ENCODE peak calls at places on chromosomes 13 and 19, in seven cellular contexts. V, T, I, U, Z, F and G are unnamed samples.

GRCh38 chr19:47609885-47610545 is 1.1 kb downstream of the BICRA start:
- DNase-seq in V (no peak), T (no peak), I (peak), U (peak), Z (no peak), F (no peak), G (no peak)

GRCh38 chr19:4817467-4818277 is 13.8 kb downstream of the TICAM1 start:
- DNase-seq in V (no peak), T (no peak), I (no peak), U (no peak), Z (no peak), F (no peak), G (no peak)

GRCh38 chr13:75469087-75469486 is 12.9 kb downstream of the TBC1D4 start:
- DNase-seq in V (no peak), T (no peak), I (no peak), U (no peak), Z (no peak), F (no peak), G (no peak)

GRCh38 chr19:10817291-10818038 is 18.5 kb downstream of the TMED1 start:
- DNase-seq in V (peak), T (no peak), I (no peak), U (peak), Z (peak), F (peak), G (peak)

GRCh38 chr19:48346161-48346560 is 17.6 kb downstream of the TMEM143 start:
- DNase-seq in V (no peak), T (no peak), I (no peak), U (no peak), Z (no peak), F (no peak), G (no peak)

GRCh38 chr13:104571161-104571889 is 1505.1 kb upstream of the SLC10A2 start:
- DNase-seq in V (peak), T (peak), I (peak), U (peak), Z (peak), F (peak), G (peak)

GRCh38 chr19:50352242-50352641 is 13.2 kb downstream of the NAPSA start:
- DNase-seq in V (no peak), T (no peak), I (no peak), U (no peak), Z (no peak), F (no peak), G (no peak)

GRCh38 chr19:12884926-12885748 is 1.9 kb downstream of the KLF1 start:
- DNase-seq in V (no peak), T (no peak), I (peak), U (peak), Z (no peak), F (no peak), G (no peak)

GRCh38 chr13:112213467-112214245 is 146.7 kb downstream of the SOX1 start:
- DNase-seq in V (no peak), T (no peak), I (no peak), U (no peak), Z (no peak), F (no peak), G (no peak)

GRCh38 chr13:26534036-26534726 is 23.3 kb upstream of the WASF3 start:
- DNase-seq in V (no peak), T (no peak), I (no peak), U (no peak), Z (no peak), F (no peak), G (no peak)

GRCh38 chr13:67230774-67231480 is 791 bp upstream of the PCDH9 start:
- DNase-seq in V (no peak), T (peak), I (peak), U (peak), Z (peak), F (peak), G (peak)

GRCh38 chr19:31331536-31331935 is 17.7 kb downstream of the TSHZ3 start:
- DNase-seq in V (no peak), T (no peak), I (no peak), U (no peak), Z (no peak), F (no peak), G (no peak)

GRCh38 chr19:2039082-2039958 is 11.7 kb downstream of the MKNK2 start:
- DNase-seq in V (no peak), T (no peak), I (no peak), U (no peak), Z (no peak), F (no peak), G (no peak)

GRCh38 chr13:76389321-76389720 is 496.9 kb downstream of the KCTD12 start:
- DNase-seq in V (no peak), T (no peak), I (no peak), U (no peak), Z (no peak), F (no peak), G (no peak)

GRCh38 chr19:35843676-35844481 is 8.4 kb downstream of the NPHS1 start:
- DNase-seq in V (no peak), T (no peak), I (peak), U (no peak), Z (no peak), F (no peak), G (no peak)

GRCh38 chr13:40376296-40376849 is 290.1 kb downstream of the FOXO1 start:
- DNase-seq in V (no peak), T (no peak), I (no peak), U (no peak), Z (no peak), F (no peak), G (no peak)

GRCh38 chr13:50909605-50910482 is at the start of gene RNASEH2B:
- DNase-seq in V (peak), T (no peak), I (peak), U (peak), Z (no peak), F (no peak), G (peak)

GRCh38 chr13:30895773-30896172 is 10.3 kb upstream of the MEDAG start:
- DNase-seq in V (peak), T (peak), I (peak), U (peak), Z (peak), F (peak), G (no peak)

DNA sequence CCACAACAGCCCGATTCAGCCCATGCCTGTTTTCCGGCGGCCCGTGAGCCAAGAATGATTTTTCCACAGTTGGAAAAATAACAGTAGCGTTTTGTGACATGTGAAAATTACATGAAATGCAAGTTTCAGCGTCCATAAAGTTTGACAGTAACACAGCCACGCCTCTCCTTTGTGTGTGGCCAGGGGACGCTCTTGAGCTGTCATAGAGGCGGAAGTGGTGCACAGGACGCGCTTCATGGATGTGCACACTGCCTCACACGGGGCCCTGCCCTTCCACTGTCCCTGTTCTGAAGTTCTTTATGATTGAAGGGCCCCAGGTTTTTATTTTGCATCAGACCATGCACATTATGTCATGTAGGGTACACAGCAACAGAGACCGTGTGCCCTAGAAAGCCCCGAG is 12.4 kb upstream of the ELAVL1 start:
- DNase-seq in V (no peak), T (no peak), I (no peak), U (no peak), Z (no peak), F (no peak), G (no peak)
- TF ChIP-seq CTCF in V (no peak), T (peak), I (peak), U (no peak), Z (no peak), F (no peak), G (no peak)

DNA sequence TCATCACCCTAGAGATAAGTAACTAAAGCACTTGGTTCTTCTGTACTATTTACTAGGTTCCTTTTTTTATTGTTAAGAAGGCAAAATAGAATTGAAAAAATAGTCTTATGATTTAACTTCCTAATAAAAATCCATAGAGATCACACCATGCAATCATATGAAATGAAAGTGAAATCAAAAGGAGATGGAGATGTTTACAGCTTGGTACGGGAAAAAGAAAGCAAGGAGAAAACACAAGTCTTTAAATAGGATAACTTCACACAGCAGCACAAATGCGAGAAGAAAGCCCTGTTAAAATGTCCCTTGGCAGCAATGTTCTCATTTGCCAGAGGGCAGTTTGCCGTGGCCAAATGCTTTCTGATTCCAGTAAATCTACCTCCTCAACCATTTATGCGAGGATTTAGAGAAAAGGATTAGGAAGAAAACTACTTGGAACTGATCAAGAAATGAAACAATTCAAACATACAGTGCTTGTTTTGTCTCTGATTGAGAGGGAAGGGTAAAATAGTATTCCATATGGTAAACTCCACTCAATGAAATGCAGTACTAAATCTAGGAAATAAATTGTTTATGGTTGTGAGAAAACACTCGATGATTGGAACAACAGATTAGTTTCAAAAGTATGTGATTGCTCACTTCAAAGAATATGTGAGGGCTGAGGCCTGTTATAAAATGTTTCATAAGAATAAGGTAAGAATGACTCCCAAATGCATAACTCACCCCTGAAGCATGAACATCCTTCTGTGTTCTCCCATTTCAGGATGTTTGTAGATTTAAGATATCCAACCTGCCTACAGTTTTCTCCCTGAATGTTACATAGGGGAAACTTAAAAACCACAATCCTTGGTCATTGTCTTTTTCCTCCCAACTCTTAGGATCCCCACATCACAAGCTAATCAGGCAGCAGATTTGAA is 487.8 kb downstream of the DACH1 start:
- DNase-seq in V (no peak), T (peak), I (no peak), U (peak), Z (no peak), F (no peak), G (peak)
- H3K4me3 ChIP-seq in V (peak), T (peak), I (no peak), U (peak), Z (no peak), F (no peak), G (peak)

GRCh38 chr13:98415326-98416070 is 161.4 kb downstream of the STK24 start:
- DNase-seq in V (no peak), T (no peak), I (no peak), U (no peak), Z (no peak), F (no peak), G (no peak)

GRCh38 chr13:98416408-98416807 is 160.5 kb downstream of the STK24 start:
- DNase-seq in V (no peak), T (no peak), I (no peak), U (no peak), Z (no peak), F (no peak), G (no peak)

GRCh38 chr13:98411617-98412310 is 165.1 kb downstream of the STK24 start:
- DNase-seq in V (no peak), T (no peak), I (no peak), U (no peak), Z (no peak), F (no peak), G (no peak)

GRCh38 chr13:98411013-98411412 is 165.9 kb downstream of the STK24 start:
- DNase-seq in V (no peak), T (no peak), I (no peak), U (no peak), Z (no peak), F (no peak), G (no peak)

DNA sequence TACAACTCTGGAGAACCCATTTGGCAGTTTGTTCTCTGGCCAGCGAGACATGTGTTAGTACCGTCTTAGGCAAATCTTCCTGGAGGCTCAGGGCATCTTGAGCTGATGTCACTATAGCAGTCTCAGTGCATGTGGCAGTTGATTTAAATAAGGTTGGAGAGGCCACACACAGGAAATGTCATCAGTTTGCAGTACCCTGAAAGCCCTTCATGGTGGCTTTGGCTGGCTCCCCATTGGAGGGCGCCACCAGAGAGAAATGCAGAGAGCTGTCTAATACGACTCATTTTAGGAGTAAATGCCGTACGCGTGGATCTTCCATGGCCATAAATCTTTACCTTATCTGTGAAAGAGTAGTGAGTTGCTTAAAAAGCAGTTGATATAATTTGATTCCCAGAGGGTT is 163.1 kb downstream of the STK24 start:
- DNase-seq in V (no peak), T (no peak), I (no peak), U (no peak), Z (no peak), F (no peak), G (no peak)
- TF ChIP-seq CTCF in V (no peak), T (no peak), I (no peak), U (no peak), Z (no peak), F (no peak), G (no peak)

GRCh38 chr19:58395220-58395978 is at the start of gene RNF225:
- DNase-seq in V (no peak), T (no peak), I (no peak), U (no peak), Z (no peak), F (no peak), G (no peak)
- H3K4me3 ChIP-seq in V (no peak), T (no peak), I (peak), U (no peak), Z (no peak), F (no peak), G (no peak)